ENCODE peak calls at places on chromosome 12, in four cellular contexts. H, K, U and T are unnamed samples.
A peak's percentile ranks its signal among the peaks of the same experiment; 100 is the strongest.

GRCh38 chr12:21852251-21852650 is 77.7 kb upstream of the KCNJ8 start:
- DNase-seq in H (no peak), K (no peak), U (no peak), T (no peak)

GRCh38 chr12:124454735-124455134 is 112.7 kb downstream of the NCOR2 start:
- DNase-seq in H (no peak), K (no peak), U (no peak), T (no peak)

GRCh38 chr12:124389537-124390441 is 94.9 kb downstream of the RFLNA start:
- DNase-seq in H (no peak), K (no peak), U (peak; percentile 42), T (no peak)

GRCh38 chr12:123614110-123614509 is 12.2 kb downstream of the DDX55 start:
- DNase-seq in H (no peak), K (no peak), U (no peak), T (no peak)

GRCh38 chr12:111304642-111305071 is 64.2 kb downstream of the PHETA1 start:
- DNase-seq in H (peak; percentile 6), K (no peak), U (no peak), T (no peak)

GRCh38 chr12:131928080-131928764 is 854 bp upstream of the PUS1 start:
- DNase-seq in H (peak; percentile 15), K (no peak), U (no peak), T (no peak)

GRCh38 chr12:46462641-46463355 is 90.2 kb upstream of the SLC38A2 start:
- DNase-seq in H (no peak), K (no peak), U (no peak), T (no peak)

GRCh38 chr12:2003676-2004112 is 563 bp downstream of the DCP1B start:
- DNase-seq in H (no peak), K (no peak), U (no peak), T (no peak)

GRCh38 chr12:24444634-24445033 is 495.2 kb upstream of the SOX5 start:
- DNase-seq in H (no peak), K (no peak), U (no peak), T (no peak)

GRCh38 chr12:111454716-111455447 is 49.2 kb downstream of the SH2B3 start:
- DNase-seq in H (no peak), K (peak; percentile 38), U (no peak), T (no peak)

GRCh38 chr12:79121486-79121885 is 256.9 kb downstream of the SYT1 start:
- DNase-seq in H (no peak), K (no peak), U (no peak), T (no peak)

GRCh38 chr12:12788675-12789368 is 3.4 kb downstream of the APOLD1 start:
- DNase-seq in H (peak; percentile 50), K (no peak), U (peak; percentile 79), T (peak; percentile 8)

GRCh38 chr12:65209655-65210043 is 40.3 kb downstream of the LEMD3 start:
- DNase-seq in H (no peak), K (no peak), U (no peak), T (no peak)

GRCh38 chr12:1083086-1083887 is 92.3 kb downstream of the ERC1 start:
- DNase-seq in H (no peak), K (no peak), U (no peak), T (no peak)

GRCh38 chr12:19239616-19240234 is 110.2 kb downstream of the PLEKHA5 start:
- DNase-seq in H (no peak), K (no peak), U (no peak), T (no peak)

GRCh38 chr12:74415633-74416032 is 122.0 kb upstream of the ATXN7L3B start:
- DNase-seq in H (no peak), K (no peak), U (no peak), T (no peak)

GRCh38 chr12:11882301-11883019 is 188.3 kb upstream of the BCL2L14 start:
- DNase-seq in H (no peak), K (no peak), U (no peak), T (no peak)

GRCh38 chr12:111757361-111758119 is 9.2 kb upstream of the ALDH2 start:
- DNase-seq in H (no peak), K (no peak), U (no peak), T (peak; percentile 11)

GRCh38 chr12:75932241-75932640 is 99.3 kb downstream of the PHLDA1 start:
- DNase-seq in H (no peak), K (no peak), U (no peak), T (no peak)

GRCh38 chr12:131279281-131279921 is 325.7 kb downstream of the ADGRD1 start:
- DNase-seq in H (no peak), K (peak; percentile 60), U (no peak), T (no peak)

GRCh38 chr12:69544087-69544486 is 41.2 kb upstream of the CCT2 start:
- DNase-seq in H (no peak), K (no peak), U (no peak), T (no peak)

GRCh38 chr12:11794311-11794710 is 144.8 kb downstream of the ETV6 start:
- DNase-seq in H (no peak), K (no peak), U (no peak), T (no peak)

GRCh38 chr12:70733385-70733784 is 96.2 kb upstream of the PTPRB start:
- DNase-seq in H (no peak), K (no peak), U (no peak), T (no peak)

DNA sequence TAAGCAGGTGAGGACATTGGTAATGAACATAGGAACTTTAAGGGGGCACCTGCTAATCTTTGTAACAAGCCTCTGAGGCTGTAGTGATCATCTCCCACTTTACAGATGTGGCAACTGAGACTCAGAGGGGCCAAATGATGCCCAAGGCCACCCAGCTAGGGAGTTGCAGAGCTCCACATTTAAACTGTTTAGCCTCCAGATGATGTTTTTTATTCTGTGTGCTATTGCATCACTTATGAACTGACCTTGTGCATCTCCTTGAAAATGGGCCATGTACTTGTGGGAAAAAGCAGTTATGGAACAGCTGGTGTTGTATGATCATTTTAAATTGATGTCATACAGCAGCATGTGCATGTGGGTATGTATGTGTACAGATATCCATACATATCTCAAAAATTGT is 41.4 kb downstream of the TPCN1 start:
- DNase-seq in H (no peak), K (no peak), U (no peak), T (no peak)
- H3K27ac ChIP-seq in H (no peak overlapping the region), K (peak overlapping the region; percentile 21), U (peak overlapping the region; percentile 74), T (no peak overlapping the region)

DNA sequence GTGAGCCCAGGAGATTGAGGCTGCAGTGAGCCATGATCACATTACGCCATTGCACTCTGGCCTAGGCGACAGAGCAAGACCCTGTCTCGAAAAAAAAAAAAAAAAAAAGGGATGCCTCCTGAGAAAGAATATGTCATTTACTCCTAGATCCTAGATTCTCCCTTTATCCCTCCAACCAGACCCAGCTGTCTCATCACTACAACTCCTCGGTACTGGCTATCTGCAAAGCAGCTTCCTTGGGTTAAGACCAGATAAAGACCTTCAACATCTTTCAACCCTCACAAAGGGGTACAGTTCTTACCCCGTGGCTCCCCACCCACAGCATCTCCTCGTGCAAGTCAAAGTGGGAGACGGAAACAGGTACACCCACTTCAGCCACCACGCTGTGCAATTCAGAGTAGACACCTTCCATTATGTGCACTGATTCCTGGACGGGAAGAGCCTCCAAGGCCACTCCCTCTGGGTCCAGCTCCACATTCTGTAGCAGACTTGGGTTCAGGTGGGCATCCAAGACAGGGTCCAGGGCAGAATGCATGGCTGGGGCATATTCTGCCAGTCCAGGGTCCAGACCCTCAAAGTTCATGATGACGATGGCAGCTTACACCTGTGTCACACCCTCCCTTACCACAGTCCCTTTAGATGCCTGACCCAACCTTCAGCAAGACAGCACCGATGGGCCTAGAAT is 1.1 kb downstream of the PAN2 start:
- DNase-seq in H (no peak), K (no peak), U (no peak), T (no peak)
- H3K27ac ChIP-seq in H (peak overlapping the region; percentile 97), K (peak overlapping the region; percentile 95), U (peak overlapping the region; percentile 98), T (peak overlapping the region; percentile 97)

GRCh38 chr12:3987571-3987970 is 114.4 kb upstream of the PARP11 start:
- DNase-seq in H (no peak), K (no peak), U (no peak), T (no peak)

GRCh38 chr12:3991798-3992580 is 118.8 kb upstream of the PARP11 start:
- DNase-seq in H (no peak), K (no peak), U (no peak), T (no peak)

GRCh38 chr12:3990356-3990975 is 117.3 kb upstream of the PARP11 start:
- DNase-seq in H (no peak), K (no peak), U (no peak), T (no peak)

GRCh38 chr12:3989218-3989550 is 116.0 kb upstream of the PARP11 start:
- DNase-seq in H (no peak), K (no peak), U (no peak), T (no peak)

GRCh38 chr12:3988519-3989217 is 115.5 kb upstream of the PARP11 start:
- DNase-seq in H (no peak), K (no peak), U (no peak), T (no peak)
- H3K27ac ChIP-seq in H (peak overlapping the region; percentile 5), K (no peak overlapping the region), U (no peak overlapping the region), T (no peak overlapping the region)

DNA sequence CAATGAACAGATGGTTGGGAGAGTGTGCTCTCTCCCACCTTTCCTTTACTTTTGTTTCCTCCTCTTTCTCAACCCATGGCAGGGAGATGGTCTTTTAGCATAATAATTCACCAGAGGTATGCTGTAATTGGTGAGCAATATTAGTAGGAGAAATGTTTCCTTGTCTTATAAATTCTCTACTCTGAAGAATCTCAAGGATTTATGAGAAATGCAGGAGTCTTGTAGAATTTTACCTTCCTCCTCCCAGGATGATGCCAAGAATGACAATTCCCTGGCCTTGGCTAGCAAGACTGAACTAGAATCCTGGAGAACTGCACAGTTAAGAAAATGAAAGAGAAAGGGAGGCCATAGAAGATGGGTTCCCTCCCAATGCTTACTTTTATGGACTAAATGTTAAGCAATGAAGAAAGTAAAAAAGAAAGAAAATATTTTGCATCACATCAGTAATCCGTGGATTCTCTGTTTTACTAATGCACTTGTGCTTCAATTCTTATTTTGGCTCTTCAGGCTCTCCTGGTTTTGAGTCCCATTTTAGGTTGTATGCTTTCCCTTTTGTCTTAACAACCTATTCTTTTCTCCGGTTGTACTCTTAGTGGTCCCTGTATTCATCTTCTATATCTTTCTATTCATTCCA is 192.9 kb upstream of the GARIN6 start:
- DNase-seq in H (no peak), K (no peak), U (no peak), T (no peak)
- H3K27ac ChIP-seq in H (no peak overlapping the region), K (no peak overlapping the region), U (no peak overlapping the region), T (no peak overlapping the region)

GRCh38 chr12:39365364-39366001 is 77.4 kb downstream of the KIF21A start:
- DNase-seq in H (no peak), K (no peak), U (no peak), T (no peak)

GRCh38 chr12:39368891-39369290 is 74.0 kb downstream of the KIF21A start:
- DNase-seq in H (no peak), K (no peak), U (no peak), T (no peak)

GRCh38 chr12:39367494-39367893 is 75.4 kb downstream of the KIF21A start:
- DNase-seq in H (no peak), K (no peak), U (no peak), T (no peak)

GRCh38 chr12:39369756-39370155 is 73.2 kb downstream of the KIF21A start:
- DNase-seq in H (no peak), K (no peak), U (no peak), T (no peak)

DNA sequence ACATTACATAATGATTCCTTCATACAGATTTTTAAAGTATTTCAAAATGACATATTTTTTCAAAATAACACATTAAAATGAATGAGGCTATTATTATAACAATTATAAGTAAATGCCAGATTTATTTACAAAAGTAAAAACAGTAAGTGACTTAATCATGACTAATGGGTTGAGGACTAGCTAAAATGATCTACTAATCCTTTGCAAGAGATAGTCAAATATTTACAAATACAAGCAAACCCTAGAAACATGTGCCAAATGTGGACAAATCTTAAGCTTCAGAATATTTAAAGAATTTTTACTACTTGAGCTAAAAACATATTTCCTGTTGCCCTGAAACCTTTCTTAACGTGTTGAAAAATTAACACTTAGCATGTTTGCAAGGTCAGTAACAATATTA is 74.8 kb downstream of the KIF21A start:
- DNase-seq in H (no peak), K (no peak), U (no peak), T (no peak)
- H3K27ac ChIP-seq in H (no peak overlapping the region), K (no peak overlapping the region), U (no peak overlapping the region), T (no peak overlapping the region)